ENCODE peak calls at places on chromosomes 16 and 17, in nine cellular contexts. J is neural progenitor cell, R is sigmoid colon, Q is kidney, V is gastrocnemius medialis, Z is A549, U is pancreas, D is cardiac muscle cell, G is BE2C. B is an unnamed sample.

GRCh38 chr16:13611596-13611995 is 308.4 kb upstream of the ERCC4 start:
- DNase-seq in G (no peak), R (no peak), Q (no peak), D (no peak), Z (no peak), V (no peak), U (no peak), J (no peak), B (no peak)

GRCh38 chr17:40362696-40363479 is 1.6 kb downstream of the GJD3 start:
- DNase-seq in J (peak; percentile 92), Z (peak; percentile 97), V (no peak), R (peak; percentile 79), Q (peak; percentile 93), D (peak; percentile 89), G (peak; percentile 88), U (peak; percentile 79), B (peak; percentile 69)

GRCh38 chr17:30513346-30513745 is 36.1 kb downstream of the GOSR1 start:
- DNase-seq in U (no peak), V (no peak), D (no peak), Z (no peak), R (no peak), Q (no peak), G (no peak), J (no peak), B (no peak)

GRCh38 chr17:32513579-32513978 is 26.8 kb downstream of the CDK5R1 start:
- DNase-seq in Q (no peak), G (no peak), R (peak; percentile 0), D (no peak), Z (no peak), V (no peak), J (no peak), U (no peak), B (no peak)

GRCh38 chr17:75270218-75270965 is 639 bp downstream of the MIF4GD start:
- DNase-seq in G (peak; percentile 78), V (peak; percentile 93), R (peak; percentile 88), D (peak; percentile 79), J (peak; percentile 78), U (peak; percentile 78), Z (peak; percentile 88), Q (peak; percentile 88), B (peak; percentile 78)

GRCh38 chr16:79716645-79717323 is 116.2 kb upstream of the MAF start:
- DNase-seq in D (no peak), Q (no peak), G (no peak), U (no peak), J (no peak), V (no peak), R (no peak), Z (no peak), B (no peak)

GRCh38 chr16:515963-516226 is 11.6 kb upstream of the CAPN15 start:
- DNase-seq in Z (no peak), D (no peak), G (no peak), J (no peak), R (no peak), Q (no peak), V (no peak), U (no peak), B (no peak)

GRCh38 chr16:54879681-54880080 is 51.0 kb upstream of the IRX5 start:
- DNase-seq in V (no peak), J (no peak), D (no peak), Z (peak; percentile 26), G (no peak), R (no peak), Q (no peak), U (no peak), B (no peak)

GRCh38 chr16:83301966-83302365 is 505.8 kb upstream of the HSBP1 start:
- DNase-seq in Z (no peak), G (no peak), D (no peak), V (no peak), Q (no peak), R (no peak), J (no peak), U (no peak), B (no peak)

GRCh38 chr17:9350083-9350482 is 225.5 kb downstream of the STX8 start:
- DNase-seq in J (no peak), V (no peak), Q (no peak), U (no peak), R (no peak), D (no peak), G (no peak), Z (no peak), B (no peak)

GRCh38 chr16:11372924-11373306 is 27.7 kb downstream of the RMI2 start:
- DNase-seq in Z (no peak), Q (peak; percentile 45), D (no peak), V (no peak), J (no peak), U (no peak), R (no peak), G (no peak), B (no peak)

GRCh38 chr17:17152385-17152784 is 53.7 kb downstream of the PLD6 start:
- DNase-seq in V (peak; percentile 47), D (no peak), U (no peak), R (no peak), Z (no peak), Q (no peak), G (no peak), J (no peak), B (no peak)

GRCh38 chr16:66603537-66604375 is 748 bp upstream of the CMTM3 start:
- DNase-seq in R (peak; percentile 86), G (peak; percentile 69), D (peak; percentile 72), U (peak; percentile 17), Q (peak; percentile 85), V (no peak), Z (peak; percentile 70), J (peak; percentile 87), B (peak; percentile 74)

GRCh38 chr17:10183931-10184930 is 14.2 kb downstream of the GAS7 start:
- DNase-seq in J (peak; percentile 69), G (no peak), V (no peak), R (no peak), Q (no peak), U (no peak), D (no peak), Z (no peak), B (no peak)

GRCh38 chr16:16143038-16143763 is 80.1 kb downstream of the ABCC6 start:
- DNase-seq in J (peak; percentile 37), G (peak; percentile 34), D (peak; percentile 11), U (no peak), Z (peak; percentile 69), R (no peak), V (no peak), Q (peak; percentile 37), B (no peak)

GRCh38 chr17:7354262-7354781 is 634 bp upstream of the TMEM95 start:
- DNase-seq in R (no peak), G (no peak), J (peak; percentile 62), Q (peak; percentile 61), D (peak; percentile 36), Z (no peak), V (no peak), U (no peak), B (no peak)

GRCh38 chr17:65048441-65048840 is 8.1 kb downstream of the GNA13 start:
- DNase-seq in Z (no peak), R (no peak), V (no peak), U (no peak), G (no peak), J (no peak), D (no peak), Q (no peak), B (no peak)
- H3K4me1 ChIP-seq in Z (peaks cover 12% of the 10 kb centered on the region), R (peaks cover 64% of the 10 kb centered on the region), V (peaks cover 65% of the 10 kb centered on the region), U (peaks cover 12% of the 10 kb centered on the region), G (no peaks in the 10 kb centered on the region), J (no peaks in the 10 kb centered on the region), D (no peaks in the 10 kb centered on the region), Q (peaks cover 10% of the 10 kb centered on the region), B (no peaks in the 10 kb centered on the region)

GRCh38 chr16:19242987-19243386 is 42.5 kb upstream of the CLEC19A start:
- DNase-seq in R (no peak), D (no peak), Z (no peak), V (no peak), J (no peak), G (no peak), U (no peak), Q (no peak), B (no peak)

GRCh38 chr16:19242186-19242585 is 43.3 kb upstream of the CLEC19A start:
- DNase-seq in G (no peak), R (no peak), Q (no peak), U (no peak), V (no peak), D (no peak), Z (no peak), J (no peak), B (no peak)

GRCh38 chr16:19239756-19240155 is 45.8 kb upstream of the CLEC19A start:
- DNase-seq in J (no peak), Q (no peak), U (no peak), G (no peak), D (no peak), Z (no peak), R (no peak), V (no peak), B (no peak)

GRCh38 chr16:19240494-19240893 is 45.0 kb upstream of the CLEC19A start:
- DNase-seq in V (no peak), D (no peak), U (no peak), R (no peak), J (no peak), Z (no peak), Q (no peak), G (no peak), B (no peak)

DNA sequence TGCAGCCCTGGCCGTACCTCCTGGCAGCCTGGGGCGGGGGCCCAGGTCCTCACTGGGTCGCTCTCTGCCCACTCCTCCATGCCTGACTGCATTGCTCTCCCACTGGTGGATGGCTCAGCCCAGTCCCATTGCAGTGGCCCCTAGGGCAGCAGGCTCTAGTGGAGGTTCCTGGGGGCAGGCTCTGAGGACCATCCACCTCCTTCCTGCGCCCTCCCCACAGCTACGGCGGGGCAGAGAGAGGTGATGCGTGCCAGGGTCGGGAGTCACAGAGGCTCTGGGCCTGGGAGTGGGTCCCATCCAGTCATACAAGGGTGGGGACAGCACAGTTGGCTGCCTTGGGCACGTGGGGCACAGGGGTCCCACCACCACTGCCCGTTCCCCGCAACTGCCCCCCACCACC is 44.0 kb upstream of the CLEC19A start:
- DNase-seq in Z (no peak), Q (no peak), V (no peak), J (no peak), U (no peak), D (no peak), R (no peak), G (no peak), B (no peak)
- H3K9me3 ChIP-seq in Z (no peaks in the 10 kb centered on the region), Q (no peaks in the 10 kb centered on the region), V (no peaks in the 10 kb centered on the region), J (no peaks in the 10 kb centered on the region), U (no peaks in the 10 kb centered on the region), D (no peaks in the 10 kb centered on the region), R (no peaks in the 10 kb centered on the region), G (no peaks in the 10 kb centered on the region), B (no peaks in the 10 kb centered on the region)

GRCh38 chr17:50764860-50765259 is 2.5 kb downstream of the ANKRD40CL start:
- DNase-seq in J (no peak), D (peak; percentile 36), U (peak; percentile 4), G (no peak), Q (no peak), V (no peak), Z (no peak), R (no peak), B (no peak)
- H3K4me3 ChIP-seq in J (no peak overlapping the region), D (no peak overlapping the region), U (no peak overlapping the region), G (no peak overlapping the region), Q (no peak overlapping the region), V (no peak overlapping the region), Z (no peak overlapping the region), R (no peak overlapping the region), B (no peak overlapping the region)

DNA sequence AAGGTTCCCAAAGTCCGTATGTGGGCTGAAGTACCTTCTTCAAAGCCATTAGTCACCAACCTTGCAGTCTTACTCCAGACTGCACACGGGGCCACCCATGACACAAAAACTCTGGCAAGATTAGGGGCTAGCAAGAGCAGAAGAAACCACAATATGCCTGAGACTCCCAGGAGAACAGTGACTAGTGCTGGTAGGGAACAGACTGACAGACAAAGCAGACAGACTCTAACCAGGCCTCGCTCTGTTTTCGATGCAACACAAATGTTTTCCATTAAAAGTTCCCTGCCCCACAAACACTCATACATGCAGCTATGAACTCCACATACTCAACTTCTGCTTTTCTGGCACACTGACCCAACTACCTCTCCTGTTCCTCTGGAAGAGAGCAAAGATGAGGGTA is 102.2 kb downstream of the HIC1 start:
- DNase-seq in D (no peak), J (no peak), V (no peak), Z (no peak), Q (no peak), U (no peak), G (no peak), R (peak; percentile 53), B (no peak)
- H3K4me1 ChIP-seq in D (no peaks in the 10 kb centered on the region), J (no peaks in the 10 kb centered on the region), V (no peaks in the 10 kb centered on the region), Z (peaks cover 16% of the 10 kb centered on the region), Q (no peaks in the 10 kb centered on the region), U (no peaks in the 10 kb centered on the region), G (no peaks in the 10 kb centered on the region), R (no peaks in the 10 kb centered on the region), B (peaks cover 2% of the 10 kb centered on the region)

B was measured in HAP-1.